ENCODE peak calls at places on chromosomes 1 and 21, in nine cellular contexts. Y is adrenal gland, C is progenitor cell of endocrine pancreas, A is endothelial cell, F is lower leg skin, G is mucosa of descending colon, R is neural crest cell, J is BE2C, L is fibroblast of lung. W is an unnamed sample.
A peak's percentile ranks its signal among the peaks of the same experiment; 100 is the strongest.

GRCh38 chr1:91693542-91693941 is 192.4 kb downstream of the TGFBR3 start:
- DNase-seq in Y (peak; percentile 83), C (no peak), A (no peak), F (no peak), G (no peak), R (no peak), J (no peak), L (peak; percentile 81), W (no peak)

GRCh38 chr1:33334081-33334552 is 13.2 kb upstream of the A3GALT2 start:
- DNase-seq in Y (peak; percentile 82), C (no peak), A (no peak), F (peak; percentile 70), G (peak; percentile 64), R (no peak), J (no peak), L (peak; percentile 55), W (no peak)

GRCh38 chr1:36534711-36535412 is 52.1 kb upstream of the CSF3R start:
- DNase-seq in Y (no peak), C (no peak), A (no peak), F (no peak), G (no peak), R (no peak), J (no peak), L (no peak), W (no peak)

GRCh38 chr21:41648591-41649031 is 118.2 kb downstream of the RIPK4 start:
- DNase-seq in Y (no peak), C (no peak), A (no peak), F (no peak), G (no peak), R (no peak), J (no peak), L (peak; percentile 15), W (no peak)

GRCh38 chr21:15224346-15225086 is 159.7 kb upstream of the NRIP1 start:
- DNase-seq in Y (no peak), C (no peak), A (no peak), F (no peak), G (no peak), R (no peak), J (no peak), L (peak; percentile 95), W (no peak)

GRCh38 chr1:2861988-2862430 is 60.5 kb upstream of the TTC34 start:
- DNase-seq in Y (no peak), C (no peak), A (no peak), F (no peak), G (peak; percentile 29), R (no peak), J (no peak), L (no peak), W (no peak)

GRCh38 chr1:53627666-53628065 is 111.3 kb downstream of the GLIS1 start:
- DNase-seq in Y (no peak), C (no peak), A (no peak), F (no peak), G (no peak), R (no peak), J (no peak), L (no peak), W (no peak)

GRCh38 chr1:33560680-33561079 is 88.2 kb downstream of the ZSCAN20 start:
- DNase-seq in Y (no peak), C (no peak), A (no peak), F (no peak), G (no peak), R (no peak), J (no peak), L (no peak), W (no peak)

GRCh38 chr1:12438349-12438924 is 179.6 kb downstream of the DHRS3 start:
- DNase-seq in Y (no peak), C (no peak), A (no peak), F (no peak), G (no peak), R (no peak), J (no peak), L (no peak), W (no peak)

GRCh38 chr1:235021321-235021720 is 107.3 kb downstream of the TOMM20 start:
- DNase-seq in Y (no peak), C (no peak), A (no peak), F (no peak), G (no peak), R (no peak), J (no peak), L (no peak), W (no peak)

GRCh38 chr1:54361342-54361741 is 44.9 kb downstream of the SSBP3 start:
- DNase-seq in Y (no peak), C (no peak), A (no peak), F (no peak), G (no peak), R (no peak), J (no peak), L (no peak), W (no peak)

GRCh38 chr21:34845521-34846213 is 176.9 kb downstream of the CLIC6 start:
- DNase-seq in Y (no peak), C (no peak), A (no peak), F (no peak), G (no peak), R (no peak), J (no peak), L (peak; percentile 93), W (no peak)

GRCh38 chr1:226568077-226568831 is 19.7 kb downstream of the STUM start:
- DNase-seq in Y (no peak), C (no peak), A (peak; percentile 26), F (no peak), G (no peak), R (no peak), J (peak; percentile 30), L (no peak), W (peak; percentile 41)

GRCh38 chr1:179310271-179310670 is 16.7 kb downstream of the SOAT1 start:
- DNase-seq in Y (no peak), C (no peak), A (no peak), F (no peak), G (no peak), R (no peak), J (no peak), L (peak; percentile 81), W (no peak)

GRCh38 chr1:240847330-240847729 is 235.4 kb upstream of the GREM2 start:
- DNase-seq in Y (no peak), C (no peak), A (no peak), F (no peak), G (no peak), R (no peak), J (no peak), L (no peak), W (no peak)
- TF ChIP-seq CTCF in Y (no peak), C (no peak), A (no peak), F (no peak), G (no peak), R (no peak), J (no peak), L (no peak), W (no peak)

DNA sequence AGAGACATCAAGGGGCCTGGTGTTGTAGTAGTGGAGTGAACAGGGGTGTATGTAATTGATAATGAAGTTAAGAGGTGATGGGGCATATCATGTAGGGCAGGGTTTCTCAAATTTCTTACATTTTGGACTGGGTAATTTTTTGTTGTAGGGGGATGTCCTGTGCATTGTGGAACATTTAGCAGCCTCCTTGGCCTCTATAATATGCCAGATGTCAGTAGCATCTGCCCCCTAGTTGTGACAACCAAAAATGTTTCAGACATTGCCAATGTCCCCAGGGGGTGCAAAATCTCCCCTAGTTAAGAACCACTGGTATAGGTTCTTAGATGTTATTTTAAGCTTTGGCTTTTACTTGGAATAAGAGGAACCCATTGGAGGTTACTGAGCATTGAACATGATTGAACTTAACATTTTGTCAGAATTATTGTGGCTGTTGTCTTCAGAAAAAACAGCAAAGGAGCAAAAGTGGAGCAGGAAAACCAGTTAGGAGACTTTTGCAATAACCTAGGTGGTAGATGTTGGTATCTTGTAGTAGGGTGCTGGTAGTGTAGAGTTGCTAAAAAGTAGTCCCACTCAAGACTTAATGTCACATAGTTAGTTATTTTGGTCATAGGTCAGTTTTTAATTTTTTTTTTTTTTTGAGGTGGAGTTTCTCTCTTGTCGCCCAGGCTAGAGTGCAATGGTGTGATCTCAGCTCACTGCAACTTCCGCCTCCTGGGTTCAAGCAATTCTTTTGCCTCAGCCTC is 6.2 kb downstream of the ZNF326 start:
- DNase-seq in Y (no peak), C (no peak), A (no peak), F (no peak), G (no peak), R (no peak), J (no peak), L (no peak), W (no peak)
- TF ChIP-seq CTCF in Y (no peak), C (no peak), A (no peak), F (no peak), G (no peak), R (peak; percentile 34), J (peak; percentile 25), L (no peak), W (no peak)

DNA sequence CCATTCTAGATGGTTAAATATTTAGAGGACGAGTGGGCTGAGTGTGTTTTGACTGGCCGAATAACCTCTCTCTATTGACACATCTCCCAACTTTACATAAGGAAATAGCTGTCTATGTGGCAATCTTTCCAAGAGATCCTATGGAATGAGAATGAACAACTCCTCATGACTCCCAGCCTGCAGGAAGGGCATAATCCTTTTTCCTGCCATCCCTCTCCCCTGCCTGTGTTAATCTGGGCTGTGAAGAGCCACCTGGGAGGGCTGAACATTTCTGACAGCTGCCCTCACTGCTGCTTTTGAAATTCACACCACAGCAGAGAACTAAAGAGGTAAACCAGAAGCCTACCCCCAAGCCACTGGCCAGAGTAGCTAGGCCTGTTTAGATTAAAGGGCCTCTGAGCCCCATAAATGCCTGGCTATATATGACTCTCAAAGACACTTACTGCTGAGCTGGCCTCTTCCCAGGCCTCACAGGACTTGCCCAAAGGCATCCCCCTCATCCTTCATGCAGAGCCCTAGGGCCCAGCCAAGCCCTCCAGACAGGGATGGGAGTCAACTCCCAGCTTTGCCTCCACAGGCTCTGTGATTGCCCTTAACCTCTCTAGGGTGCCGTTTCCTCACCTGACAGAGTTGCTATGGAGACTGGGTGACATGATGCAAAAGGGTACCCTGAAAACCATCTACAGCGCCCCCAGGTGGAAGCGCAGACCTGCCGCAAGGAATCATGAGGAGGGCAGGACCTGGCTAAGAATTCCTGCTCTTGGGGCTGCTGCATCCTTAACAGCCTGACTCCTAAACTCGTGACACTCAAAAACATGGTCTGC is 42.0 kb upstream of the LDLRAP1 start:
- DNase-seq in Y (no peak), C (no peak), A (peak; percentile 50), F (no peak), G (no peak), R (no peak), J (no peak), L (peak; percentile 56), W (no peak)
- TF ChIP-seq CTCF in Y (peak; percentile 6), C (peak; percentile 27), A (peak; percentile 42), F (no peak), G (no peak), R (peak; percentile 20), J (no peak), L (peak; percentile 8), W (no peak)

GRCh38 chr1:96538001-96538649 is 183.5 kb upstream of the PTBP2 start:
- DNase-seq in Y (peak; percentile 7), C (no peak), A (peak; percentile 29), F (peak; percentile 36), G (no peak), R (no peak), J (no peak), L (peak; percentile 80), W (no peak)
- TF ChIP-seq CTCF in Y (no peak), C (no peak), A (no peak), F (no peak), G (no peak), R (no peak), J (peak; percentile 17), L (peak; percentile 26), W (no peak)

W was measured in nephron progenitor cell.